ENCODE peak calls at places on chromosomes 5 and 9, in five cellular contexts. Y, T, F, N and Z are unnamed samples.

GRCh38 chr5:87074072-87074471 is 193.6 kb upstream of the RASA1 start:
- DNase-seq in Y (no peak), T (no peak), F (no peak), N (no peak), Z (no peak)

GRCh38 chr5:3452622-3453021 is 143.0 kb upstream of the IRX1 start:
- DNase-seq in Y (no peak), T (no peak), F (no peak), N (no peak), Z (no peak)

GRCh38 chr5:33075731-33076130 is 364.6 kb downstream of the NPR3 start:
- DNase-seq in Y (no peak), T (no peak), F (no peak), N (no peak), Z (no peak)

GRCh38 chr5:169647566-169647965 is 10.5 kb downstream of the DOCK2 start:
- DNase-seq in Y (no peak), T (no peak), F (no peak), N (no peak), Z (no peak)

GRCh38 chr5:86129009-86129408 is 488.7 kb upstream of the COX7C start:
- DNase-seq in Y (no peak), T (no peak), F (no peak), N (no peak), Z (no peak)

GRCh38 chr9:120944434-120945125 is 18.0 kb upstream of the TRAF1 start:
- DNase-seq in Y (no peak), T (no peak), F (no peak), N (no peak), Z (no peak)

GRCh38 chr9:9901624-9902023 is 711.2 kb downstream of the PTPRD start:
- DNase-seq in Y (no peak), T (no peak), F (no peak), N (no peak), Z (no peak)

GRCh38 chr5:158925314-158925713 is 174.4 kb downstream of the EBF1 start:
- DNase-seq in Y (no peak), T (no peak), F (no peak), N (no peak), Z (no peak)

GRCh38 chr5:76818844-76819831 is at the start of gene F2RL1:
- DNase-seq in Y (peak), T (peak), F (peak), N (no peak), Z (peak)

GRCh38 chr9:96491079-96491879 is 41.3 kb downstream of the HABP4 start:
- DNase-seq in Y (no peak), T (no peak), F (no peak), N (no peak), Z (no peak)

GRCh38 chr5:172782169-172783039 is 11.4 kb upstream of the DUSP1 start:
- DNase-seq in Y (no peak), T (no peak), F (no peak), N (no peak), Z (no peak)

GRCh38 chr5:160959804-160960203 is 107.8 kb upstream of the ATP10B start:
- DNase-seq in Y (no peak), T (no peak), F (peak), N (no peak), Z (no peak)

GRCh38 chr9:129584136-129584535 is 36.8 kb downstream of the C9orf50 start:
- DNase-seq in Y (peak), T (peak), F (peak), N (peak), Z (peak)

GRCh38 chr5:25850581-25850980 is 1187.8 kb downstream of the CDH9 start:
- DNase-seq in Y (no peak), T (no peak), F (no peak), N (peak), Z (no peak)

GRCh38 chr5:9046756-9047481 is 499.0 kb downstream of the SEMA5A start:
- DNase-seq in Y (no peak), T (no peak), F (peak), N (peak), Z (peak)

GRCh38 chr9:18969095-18969494 is 63.9 kb downstream of the SAXO1 start:
- DNase-seq in Y (no peak), T (no peak), F (no peak), N (no peak), Z (no peak)

GRCh38 chr5:41794478-41794877 is 75.7 kb downstream of the OXCT1 start:
- DNase-seq in Y (no peak), T (no peak), F (peak), N (peak), Z (peak)

GRCh38 chr5:72210913-72211670 is 103.8 kb downstream of the MAP1B start:
- DNase-seq in Y (no peak), T (no peak), F (peak), N (no peak), Z (peak)

GRCh38 chr9:30534458-30534857 is 1850.0 kb upstream of the ACO1 start:
- DNase-seq in Y (no peak), T (no peak), F (no peak), N (no peak), Z (no peak)

GRCh38 chr5:111074244-111074643 is 2.7 kb downstream of the TSLP start:
- DNase-seq in Y (no peak), T (no peak), F (no peak), N (no peak), Z (no peak)

GRCh38 chr9:74666625-74667316 is 169.6 kb downstream of the RORB start:
- DNase-seq in Y (no peak), T (no peak), F (no peak), N (no peak), Z (no peak)

GRCh38 chr9:27365977-27366376 is 69.0 kb upstream of the EQTN start:
- DNase-seq in Y (no peak), T (no peak), F (no peak), N (no peak), Z (peak)

GRCh38 chr5:177369050-177369912 is 11.6 kb downstream of the RGS14 start:
- DNase-seq in Y (no peak), T (no peak), F (no peak), N (no peak), Z (peak)